ENCODE peak calls at places on chromosome 3, in five cellular contexts. P, S, T, C and A are unnamed samples.

GRCh38 chr3:53891500-53892334 is at the start of gene SELENOK:
- DNase-seq in P (peak; percentile 99), S (peak; percentile 92), C (peak; percentile 100), T (peak; percentile 98), A (peak; percentile 99)

GRCh38 chr3:54818942-54819341 is 108.9 kb downstream of the LRTM1 start:
- DNase-seq in P (no peak), T (peak; percentile 19), C (no peak), S (no peak), A (no peak)

GRCh38 chr3:134299185-134299887 is 48.7 kb upstream of the RYK start:
- DNase-seq in T (peak; percentile 28), C (peak; percentile 56), P (no peak), S (no peak), A (no peak)

GRCh38 chr3:48426401-48426909 is 3.4 kb downstream of the PLXNB1 start:
- DNase-seq in P (no peak), T (no peak), S (no peak), C (no peak), A (no peak)

GRCh38 chr3:3800685-3801509 is 1.7 kb downstream of the LRRN1 start:
- DNase-seq in T (no peak), S (peak; percentile 30), P (no peak), C (no peak), A (no peak)

GRCh38 chr3:29245441-29245840 is 35.4 kb upstream of the RBMS3 start:
- DNase-seq in C (peak; percentile 24), S (no peak), T (no peak), P (no peak), A (no peak)

GRCh38 chr3:101270158-101270557 is 50.2 kb downstream of the IMPG2 start:
- DNase-seq in C (no peak), S (no peak), T (no peak), P (no peak), A (no peak)

GRCh38 chr3:174208161-174208560 is 651.0 kb upstream of the NAALADL2 start:
- DNase-seq in P (no peak), S (no peak), T (no peak), C (no peak), A (no peak)

GRCh38 chr3:12308517-12308916 is 19.6 kb downstream of the PPARG start:
- DNase-seq in P (no peak), T (peak; percentile 88), C (peak; percentile 97), S (no peak), A (no peak)

GRCh38 chr3:126050626-126051025 is 33.3 kb downstream of the SLC41A3 start:
- DNase-seq in T (no peak), P (no peak), S (no peak), C (no peak), A (no peak)

GRCh38 chr3:18335202-18335601 is 89.9 kb downstream of the SATB1 start:
- DNase-seq in C (no peak), P (no peak), T (no peak), S (no peak), A (no peak)

GRCh38 chr3:121654493-121655385 is 6.0 kb downstream of the HCLS1 start:
- DNase-seq in S (no peak), P (no peak), C (no peak), T (no peak), A (no peak)

GRCh38 chr3:100198579-100199269 is 62.1 kb upstream of the TBC1D23 start:
- DNase-seq in S (no peak), T (no peak), P (no peak), C (no peak), A (no peak)

GRCh38 chr3:179716226-179716625 is 63.4 kb downstream of the USP13 start:
- DNase-seq in P (no peak), S (no peak), T (peak; percentile 85), C (no peak), A (no peak)

GRCh38 chr3:13891492-13892073 is 11.7 kb upstream of the WNT7A start:
- DNase-seq in T (no peak), P (no peak), C (peak; percentile 20), S (no peak), A (peak; percentile 50)

GRCh38 chr3:52528596-52529375 is 4.9 kb downstream of the NT5DC2 start:
- DNase-seq in T (no peak), P (no peak), C (no peak), S (no peak), A (no peak)

GRCh38 chr3:126514161-126514560 is 3.4 kb downstream of the UROC1 start:
- DNase-seq in C (no peak), T (no peak), S (no peak), P (no peak), A (no peak)

GRCh38 chr3:180871901-180872300 is 40.6 kb upstream of the FXR1 start:
- DNase-seq in C (no peak), P (no peak), S (no peak), T (no peak), A (no peak)

GRCh38 chr3:147369671-147370123 is 36.6 kb downstream of the ZIC4 start:
- DNase-seq in S (no peak), T (no peak), C (no peak), P (no peak), A (no peak)

GRCh38 chr3:122560680-122561079 is 3.4 kb downstream of the PARP9 start:
- DNase-seq in S (peak; percentile 18), T (peak; percentile 62), C (peak; percentile 70), P (peak; percentile 66), A (peak; percentile 80)

GRCh38 chr3:103089758-103090157 is 654.9 kb downstream of the ZPLD1 start:
- DNase-seq in P (no peak), T (no peak), S (no peak), C (no peak), A (no peak)

GRCh38 chr3:170717410-170718402 is 131.8 kb upstream of the SLC7A14 start:
- DNase-seq in S (no peak), C (peak; percentile 85), P (no peak), T (no peak), A (no peak)

GRCh38 chr3:103786296-103786695 is 1351.5 kb downstream of the ZPLD1 start:
- DNase-seq in T (no peak), P (peak; percentile 16), S (no peak), C (no peak), A (no peak)

GRCh38 chr3:70816346-70816745 is 503.9 kb upstream of the MDFIC2 start:
- DNase-seq in S (no peak), T (no peak), P (no peak), C (no peak), A (no peak)

GRCh38 chr3:184554470-184554869 is 7.1 kb upstream of the EPHB3 start:
- DNase-seq in S (no peak), T (no peak), C (no peak), P (no peak), A (no peak)

GRCh38 chr3:122263058-122263457 is 62.0 kb upstream of the CSTA start:
- DNase-seq in S (no peak), C (no peak), T (no peak), P (no peak), A (no peak)

GRCh38 chr3:47583320-47584075 is 4.8 kb upstream of the CSPG5 start:
- DNase-seq in C (no peak), T (no peak), P (no peak), S (no peak), A (no peak)

GRCh38 chr3:125165189-125165947 is 47.2 kb downstream of the SLC12A8 start:
- DNase-seq in C (peak; percentile 47), T (peak; percentile 28), S (no peak), P (no peak), A (no peak)

GRCh38 chr3:56370991-56371775 is 97.1 kb downstream of the ERC2 start:
- DNase-seq in S (no peak), P (no peak), T (no peak), C (no peak), A (no peak)